ENCODE peak calls at places on chromosomes 1 and 21, in eight cellular contexts. One of them, this sample, is unnamed.

GRCh38 chr1:151542710-151543129 is 2.6 kb downstream of the TUFT1 start:
- DNase-seq in transverse colon: no peak
- DNase-seq in esophagus muscularis mucosa: no peak
- DNase-seq in vagina: no peak
- DNase-seq in A549: no peak
- DNase-seq in NB4: no peak
- DNase-seq in sigmoid colon: no peak
- DNase-seq in H54: no peak
- DNase-seq in this sample: no peak

GRCh38 chr1:211628446-211628845 is 47.0 kb downstream of the NEK2 start:
- DNase-seq in sigmoid colon: no peak
- DNase-seq in vagina: no peak
- DNase-seq in A549: no peak
- DNase-seq in esophagus muscularis mucosa: no peak
- DNase-seq in NB4: no peak
- DNase-seq in transverse colon: no peak
- DNase-seq in H54: no peak
- DNase-seq in this sample: no peak

GRCh38 chr1:74952786-74953185 is 181.4 kb upstream of the LHX8 start:
- DNase-seq in NB4: no peak
- DNase-seq in transverse colon: no peak
- DNase-seq in vagina: no peak
- DNase-seq in sigmoid colon: no peak
- DNase-seq in H54: no peak
- DNase-seq in esophagus muscularis mucosa: no peak
- DNase-seq in A549: no peak
- DNase-seq in this sample: no peak

GRCh38 chr1:9075023-9075422 is 5.6 kb upstream of the SLC2A5 start:
- DNase-seq in sigmoid colon: peak
- DNase-seq in NB4: peak
- DNase-seq in A549: no peak
- DNase-seq in transverse colon: no peak
- DNase-seq in esophagus muscularis mucosa: no peak
- DNase-seq in vagina: no peak
- DNase-seq in H54: no peak
- DNase-seq in this sample: no peak

GRCh38 chr1:115331531-115332331 is 6.3 kb downstream of the NGF start:
- DNase-seq in NB4: no peak
- DNase-seq in transverse colon: no peak
- DNase-seq in sigmoid colon: no peak
- DNase-seq in H54: no peak
- DNase-seq in vagina: no peak
- DNase-seq in A549: no peak
- DNase-seq in esophagus muscularis mucosa: no peak
- DNase-seq in this sample: no peak

GRCh38 chr21:43308511-43309283 is 118.2 kb downstream of the SIK1 start:
- DNase-seq in vagina: no peak
- DNase-seq in NB4: no peak
- DNase-seq in transverse colon: no peak
- DNase-seq in sigmoid colon: peak
- DNase-seq in esophagus muscularis mucosa: no peak
- DNase-seq in H54: no peak
- DNase-seq in A549: no peak
- DNase-seq in this sample: no peak

GRCh38 chr1:240499012-240499411 is 112.9 kb downstream of the GREM2 start:
- DNase-seq in NB4: peak
- DNase-seq in H54: peak
- DNase-seq in sigmoid colon: no peak
- DNase-seq in esophagus muscularis mucosa: no peak
- DNase-seq in vagina: no peak
- DNase-seq in A549: no peak
- DNase-seq in transverse colon: no peak
- DNase-seq in this sample: no peak

GRCh38 chr1:220410681-220411080 is 117.3 kb upstream of the MARK1 start:
- DNase-seq in vagina: no peak
- DNase-seq in sigmoid colon: no peak
- DNase-seq in esophagus muscularis mucosa: no peak
- DNase-seq in A549: no peak
- DNase-seq in NB4: no peak
- DNase-seq in transverse colon: no peak
- DNase-seq in H54: no peak
- DNase-seq in this sample: no peak

GRCh38 chr1:84146375-84147032 is 2.4 kb downstream of the PRKACB start:
- DNase-seq in H54: no peak
- DNase-seq in NB4: peak
- DNase-seq in esophagus muscularis mucosa: no peak
- DNase-seq in vagina: no peak
- DNase-seq in A549: no peak
- DNase-seq in transverse colon: no peak
- DNase-seq in sigmoid colon: no peak
- DNase-seq in this sample: peak

GRCh38 chr1:36625959-36626337 is 143.2 kb upstream of the CSF3R start:
- DNase-seq in sigmoid colon: no peak
- DNase-seq in vagina: no peak
- DNase-seq in NB4: no peak
- DNase-seq in transverse colon: no peak
- DNase-seq in A549: no peak
- DNase-seq in esophagus muscularis mucosa: no peak
- DNase-seq in H54: no peak
- DNase-seq in this sample: no peak

GRCh38 chr1:47407481-47407880 is 8.6 kb upstream of the FOXE3 start:
- DNase-seq in H54: no peak
- DNase-seq in esophagus muscularis mucosa: no peak
- DNase-seq in vagina: no peak
- DNase-seq in NB4: no peak
- DNase-seq in A549: no peak
- DNase-seq in transverse colon: no peak
- DNase-seq in sigmoid colon: no peak
- DNase-seq in this sample: no peak

GRCh38 chr1:3651939-3652537 is at the start of gene TP73:
- DNase-seq in H54: no peak
- DNase-seq in A549: no peak
- DNase-seq in sigmoid colon: no peak
- DNase-seq in esophagus muscularis mucosa: no peak
- DNase-seq in NB4: peak
- DNase-seq in transverse colon: no peak
- DNase-seq in vagina: no peak
- DNase-seq in this sample: peak

GRCh38 chr1:3651011-3651938 is 1.0 kb upstream of the TP73 start:
- DNase-seq in vagina: no peak
- DNase-seq in A549: no peak
- DNase-seq in transverse colon: no peak
- DNase-seq in esophagus muscularis mucosa: no peak
- DNase-seq in sigmoid colon: no peak
- DNase-seq in NB4: no peak
- DNase-seq in H54: no peak
- DNase-seq in this sample: no peak

GRCh38 chr1:3653286-3653618 is 936 bp downstream of the TP73 start:
- DNase-seq in vagina: no peak
- DNase-seq in sigmoid colon: no peak
- DNase-seq in transverse colon: no peak
- DNase-seq in H54: no peak
- DNase-seq in esophagus muscularis mucosa: no peak
- DNase-seq in A549: no peak
- DNase-seq in NB4: no peak
- DNase-seq in this sample: no peak

GRCh38 chr1:3654549-3655281 is 2.4 kb downstream of the TP73 start:
- DNase-seq in vagina: no peak
- DNase-seq in transverse colon: no peak
- DNase-seq in NB4: no peak
- DNase-seq in A549: no peak
- DNase-seq in H54: no peak
- DNase-seq in sigmoid colon: no peak
- DNase-seq in esophagus muscularis mucosa: no peak
- DNase-seq in this sample: no peak

GRCh38 chr1:3652538-3653285 is 396 bp downstream of the TP73 start:
- DNase-seq in vagina: no peak
- DNase-seq in sigmoid colon: no peak
- DNase-seq in esophagus muscularis mucosa: no peak
- DNase-seq in A549: no peak
- DNase-seq in H54: no peak
- DNase-seq in NB4: peak
- DNase-seq in transverse colon: no peak
- DNase-seq in this sample: no peak
- TF ChIP-seq POLR2A in vagina: no peak
- TF ChIP-seq POLR2A in sigmoid colon: no peak
- TF ChIP-seq POLR2A in esophagus muscularis mucosa: no peak
- TF ChIP-seq POLR2A in A549: no peak
- TF ChIP-seq POLR2A in H54: no peak
- TF ChIP-seq POLR2A in NB4: no peak
- TF ChIP-seq POLR2A in transverse colon: no peak
- TF ChIP-seq POLR2A in this sample: no peak

GRCh38 chr1:227563319-227564201 is at the start of gene ZNF678:
- DNase-seq in NB4: peak
- DNase-seq in sigmoid colon: peak
- DNase-seq in H54: peak
- DNase-seq in A549: peak
- DNase-seq in transverse colon: peak
- DNase-seq in esophagus muscularis mucosa: peak
- DNase-seq in vagina: peak
- DNase-seq in this sample: peak
- TF ChIP-seq POLR2A in NB4: peak
- TF ChIP-seq POLR2A in sigmoid colon: peak
- TF ChIP-seq POLR2A in H54: peak
- TF ChIP-seq POLR2A in A549: peak
- TF ChIP-seq POLR2A in transverse colon: peak
- TF ChIP-seq POLR2A in esophagus muscularis mucosa: no peak
- TF ChIP-seq POLR2A in vagina: no peak
- TF ChIP-seq POLR2A in this sample: peak

GRCh38 chr1:77942400-77943140 is 36.3 kb downstream of the FUBP1 start:
- DNase-seq in A549: no peak
- DNase-seq in transverse colon: no peak
- DNase-seq in NB4: no peak
- DNase-seq in vagina: no peak
- DNase-seq in esophagus muscularis mucosa: no peak
- DNase-seq in sigmoid colon: no peak
- DNase-seq in H54: no peak
- DNase-seq in this sample: no peak
- TF ChIP-seq POLR2A in A549: no peak
- TF ChIP-seq POLR2A in transverse colon: no peak
- TF ChIP-seq POLR2A in NB4: no peak
- TF ChIP-seq POLR2A in vagina: no peak
- TF ChIP-seq POLR2A in esophagus muscularis mucosa: no peak
- TF ChIP-seq POLR2A in sigmoid colon: no peak
- TF ChIP-seq POLR2A in H54: no peak
- TF ChIP-seq POLR2A in this sample: no peak

GRCh38 chr1:40383095-40383487 is 9.6 kb downstream of the SMAP2 start:
- DNase-seq in sigmoid colon: no peak
- DNase-seq in esophagus muscularis mucosa: no peak
- DNase-seq in A549: no peak
- DNase-seq in NB4: no peak
- DNase-seq in transverse colon: no peak
- DNase-seq in vagina: no peak
- DNase-seq in H54: no peak
- DNase-seq in this sample: no peak
- TF ChIP-seq POLR2A in sigmoid colon: no peak
- TF ChIP-seq POLR2A in esophagus muscularis mucosa: no peak
- TF ChIP-seq POLR2A in A549: no peak
- TF ChIP-seq POLR2A in NB4: no peak
- TF ChIP-seq POLR2A in transverse colon: no peak
- TF ChIP-seq POLR2A in vagina: no peak
- TF ChIP-seq POLR2A in H54: no peak
- TF ChIP-seq POLR2A in this sample: no peak

GRCh38 chr1:234973426-234974250 is 155.0 kb downstream of the TOMM20 start:
- DNase-seq in transverse colon: no peak
- DNase-seq in sigmoid colon: peak
- DNase-seq in A549: no peak
- DNase-seq in H54: no peak
- DNase-seq in NB4: peak
- DNase-seq in esophagus muscularis mucosa: no peak
- DNase-seq in vagina: peak
- DNase-seq in this sample: peak
- TF ChIP-seq POLR2A in transverse colon: no peak
- TF ChIP-seq POLR2A in sigmoid colon: no peak
- TF ChIP-seq POLR2A in A549: no peak
- TF ChIP-seq POLR2A in H54: no peak
- TF ChIP-seq POLR2A in NB4: no peak
- TF ChIP-seq POLR2A in esophagus muscularis mucosa: no peak
- TF ChIP-seq POLR2A in vagina: no peak
- TF ChIP-seq POLR2A in this sample: no peak

GRCh38 chr21:32727478-32727727 is 410 bp downstream of the SYNJ1 start:
- DNase-seq in esophagus muscularis mucosa: no peak
- DNase-seq in A549: no peak
- DNase-seq in NB4: no peak
- DNase-seq in vagina: no peak
- DNase-seq in sigmoid colon: no peak
- DNase-seq in H54: no peak
- DNase-seq in transverse colon: no peak
- DNase-seq in this sample: no peak

GRCh38 chr21:32728455-32729237 is 833 bp upstream of the SYNJ1 start:
- DNase-seq in A549: peak
- DNase-seq in H54: no peak
- DNase-seq in esophagus muscularis mucosa: no peak
- DNase-seq in sigmoid colon: no peak
- DNase-seq in NB4: peak
- DNase-seq in transverse colon: no peak
- DNase-seq in vagina: no peak
- DNase-seq in this sample: no peak

GRCh38 chr21:32726742-32727477 is 903 bp downstream of the SYNJ1 start:
- DNase-seq in NB4: peak
- DNase-seq in A549: peak
- DNase-seq in esophagus muscularis mucosa: no peak
- DNase-seq in transverse colon: peak
- DNase-seq in sigmoid colon: no peak
- DNase-seq in H54: peak
- DNase-seq in vagina: no peak
- DNase-seq in this sample: peak

GRCh38 chr21:32732544-32732943 is 4.7 kb upstream of the SYNJ1 start:
- DNase-seq in sigmoid colon: no peak
- DNase-seq in H54: no peak
- DNase-seq in transverse colon: no peak
- DNase-seq in vagina: no peak
- DNase-seq in esophagus muscularis mucosa: no peak
- DNase-seq in A549: no peak
- DNase-seq in NB4: no peak
- DNase-seq in this sample: no peak

DNA sequence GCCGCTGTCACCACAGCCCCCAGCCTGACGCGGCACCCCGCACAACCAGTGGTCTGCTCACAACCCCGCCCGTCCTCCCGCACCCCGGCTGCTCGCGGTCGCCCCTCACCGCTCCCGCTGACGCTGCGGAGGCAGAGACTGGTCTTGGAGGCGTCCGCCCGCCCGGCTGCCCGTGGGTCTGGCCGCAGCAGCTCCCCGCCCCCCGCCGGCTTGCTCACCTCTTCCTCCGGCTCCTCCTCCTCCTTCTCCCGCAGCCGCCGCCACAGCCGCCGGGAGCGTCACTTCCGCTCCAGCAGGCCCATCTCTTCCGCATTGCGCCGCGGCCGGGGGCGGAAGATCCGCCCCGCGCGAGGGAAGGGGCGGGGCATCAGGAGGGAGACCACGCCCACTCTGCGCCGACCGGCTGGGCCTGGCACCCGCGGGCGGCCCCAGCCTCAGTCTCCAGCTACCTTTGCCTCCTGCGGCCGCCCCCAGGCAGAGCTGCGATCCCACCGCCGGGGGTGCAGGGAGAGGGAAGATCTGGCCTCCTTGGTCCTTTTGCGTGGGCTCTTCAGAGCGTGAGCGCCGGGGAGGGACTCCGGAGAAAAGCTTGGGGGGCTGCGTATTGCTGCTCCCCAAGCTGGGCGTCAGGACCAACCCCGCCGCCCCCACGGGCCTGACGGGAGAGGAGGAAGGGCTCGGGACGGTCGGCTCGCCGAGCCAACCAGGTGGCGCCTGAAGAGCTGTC is at the start of gene SYNJ1:
- DNase-seq in H54: peak
- DNase-seq in vagina: peak
- DNase-seq in transverse colon: peak
- DNase-seq in NB4: peak
- DNase-seq in A549: peak
- DNase-seq in sigmoid colon: peak
- DNase-seq in esophagus muscularis mucosa: peak
- DNase-seq in this sample: peak
- TF ChIP-seq POLR2A in H54: peak
- TF ChIP-seq POLR2A in vagina: peak
- TF ChIP-seq POLR2A in transverse colon: peak
- TF ChIP-seq POLR2A in NB4: peak
- TF ChIP-seq POLR2A in A549: peak
- TF ChIP-seq POLR2A in sigmoid colon: peak
- TF ChIP-seq POLR2A in esophagus muscularis mucosa: peak
- TF ChIP-seq POLR2A in this sample: peak